ENCODE peak calls at places on chromosomes 3 and 15, in four cellular contexts. K is H1, H is SK-N-SH, E is K562. C is an unnamed sample.

GRCh38 chr3:128382221-128382807 is 84.4 kb downstream of the DNAJB8 start:
- DNase-seq in K (no peak), E (no peak), H (no peak), C (no peak)

GRCh38 chr3:123084738-123085237 is 18.0 kb downstream of the PDIA5 start:
- DNase-seq in H (peak; percentile 40), K (no peak), E (no peak), C (no peak)

GRCh38 chr3:175121225-175121624 is 262.1 kb downstream of the NAALADL2 start:
- DNase-seq in E (no peak), H (no peak), K (peak; percentile 63), C (peak; percentile 54)

GRCh38 chr3:146542179-146542578 is 2.2 kb downstream of the PLSCR1 start:
- DNase-seq in K (no peak), E (no peak), H (no peak), C (no peak)

GRCh38 chr15:68763063-68763462 is 57.6 kb downstream of the ANP32A start:
- DNase-seq in H (no peak), K (no peak), E (no peak), C (no peak)

GRCh38 chr3:188343894-188344293 is 189.9 kb downstream of the LPP start:
- DNase-seq in H (no peak), E (no peak), K (no peak), C (no peak)

GRCh38 chr3:161317077-161317476 is 54.2 kb downstream of the SPTSSB start:
- DNase-seq in E (no peak), H (no peak), K (no peak), C (no peak)

GRCh38 chr15:92527197-92527596 is 128.4 kb downstream of the FAM174B start:
- DNase-seq in H (no peak), E (no peak), K (no peak), C (no peak)

GRCh38 chr15:63238796-63239195 is 38.6 kb upstream of the APH1B start:
- DNase-seq in K (no peak), H (no peak), E (no peak), C (no peak)

GRCh38 chr3:112979244-112979832 is 4.4 kb upstream of the CD200R1 start:
- DNase-seq in K (no peak), H (peak; percentile 16), E (peak; percentile 12), C (no peak)

GRCh38 chr3:123724306-123724705 is 139.5 kb upstream of the HACD2 start:
- DNase-seq in E (peak; percentile 17), H (no peak), K (no peak), C (peak; percentile 36)

GRCh38 chr3:8742921-8743605 is 9.5 kb downstream of the CAV3 start:
- DNase-seq in K (no peak), E (no peak), H (no peak), C (no peak)
- TF ChIP-seq TEAD4 in K (no peak), E (no peak), H (no peak), C (no peak)

DNA sequence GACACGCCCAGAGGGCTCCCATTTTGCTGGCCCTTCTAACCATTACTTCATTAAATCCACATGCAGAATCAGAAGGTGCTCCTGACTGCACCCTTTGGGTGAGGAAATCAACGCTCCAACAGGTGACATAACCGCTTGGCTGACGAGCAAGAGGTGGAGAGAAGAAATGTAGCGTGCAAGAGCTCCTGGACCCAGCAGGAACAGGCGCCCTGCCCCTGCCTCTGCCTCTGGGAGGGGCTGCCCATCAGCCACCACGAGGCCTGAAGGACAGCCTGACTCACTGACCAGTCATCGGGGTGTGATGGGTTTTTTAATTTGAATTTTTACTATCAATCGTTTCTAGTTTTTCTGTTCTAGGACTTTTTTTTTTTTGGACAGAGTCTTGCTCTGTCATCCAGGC is 218.2 kb downstream of the ADAMTS17 start:
- DNase-seq in H (no peak), K (no peak), E (no peak), C (no peak)
- TF ChIP-seq TEAD4 in H (no peak), K (no peak), E (no peak), C (no peak)

DNA sequence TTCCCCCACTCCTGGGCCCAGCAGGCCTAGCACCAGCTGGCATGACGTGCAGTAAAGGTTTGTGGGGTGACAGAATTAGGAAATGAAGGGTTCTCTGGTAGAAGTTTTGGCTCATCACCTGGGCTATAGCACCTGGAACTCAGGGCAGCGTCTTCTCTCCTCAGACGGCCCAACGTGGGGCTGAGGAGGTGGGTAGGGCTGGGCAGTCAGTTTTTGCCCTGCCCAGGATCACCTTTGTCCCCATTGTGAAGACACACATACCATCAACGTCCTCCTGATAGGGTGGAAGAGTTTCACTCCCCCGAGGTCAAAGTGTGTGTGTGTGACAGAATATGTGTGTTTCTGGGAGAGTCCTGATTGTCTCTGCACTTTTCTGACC is 12.1 kb downstream of the KBTBD13 start:
- DNase-seq in K (no peak), H (no peak), E (no peak), C (no peak)
- TF ChIP-seq TEAD4 in K (no peak), H (no peak), E (no peak), C (no peak)

GRCh38 chr15:72866086-72866646 is 82.6 kb upstream of the ADPGK start:
- DNase-seq in E (no peak), H (no peak), K (peak; percentile 16), C (no peak)
- TF ChIP-seq TEAD4 in E (no peak), H (no peak), K (no peak), C (no peak)

DNA sequence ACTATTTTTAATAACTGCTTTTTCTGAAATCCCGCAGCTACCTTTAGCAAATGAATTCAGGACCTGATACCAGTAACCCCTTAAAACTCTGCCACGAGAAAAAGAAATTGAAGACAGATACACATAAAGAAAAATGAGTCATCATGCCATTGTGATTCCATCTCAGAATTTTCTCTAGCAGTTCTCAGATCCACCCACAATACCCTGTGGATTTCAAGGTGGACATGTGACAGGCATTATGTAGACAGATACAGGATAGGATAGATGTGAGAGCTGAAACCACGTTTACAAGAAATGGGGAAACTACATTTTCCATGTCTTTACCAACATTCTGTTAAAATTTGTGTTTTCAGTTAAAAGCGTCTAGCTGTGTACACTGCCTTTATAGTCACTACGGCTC is 291.9 kb upstream of the NR2F2 start:
- DNase-seq in H (no peak), E (no peak), K (no peak), C (no peak)
- TF ChIP-seq TEAD4 in H (no peak), E (no peak), K (no peak), C (no peak)

GRCh38 chr15:60936186-60936585 is 292.9 kb downstream of the RORA start:
- DNase-seq in K (no peak), H (no peak), E (no peak), C (no peak)

GRCh38 chr15:60933914-60934885 is 294.9 kb downstream of the RORA start:
- DNase-seq in K (no peak), E (no peak), H (no peak), C (no peak)

GRCh38 chr15:60928987-60929386 is 300.1 kb downstream of the RORA start:
- DNase-seq in K (no peak), H (no peak), E (no peak), C (no peak)

GRCh38 chr15:60935130-60935529 is 294.0 kb downstream of the RORA start:
- DNase-seq in K (no peak), E (no peak), H (no peak), C (no peak)

GRCh38 chr15:60932051-60932915 is 296.8 kb downstream of the RORA start:
- DNase-seq in E (no peak), H (no peak), K (no peak), C (no peak)
- TF ChIP-seq TEAD4 in E (no peak), H (no peak), K (no peak), C (no peak)

GRCh38 chr3:179266701-179267211 is 15.8 kb upstream of the KCNMB3 start:
- DNase-seq in E (no peak), H (no peak), K (no peak), C (no peak)
- TF ChIP-seq TEAD4 in E (no peak), H (no peak), K (no peak), C (no peak)

GRCh38 chr3:133376805-133377204 is 23.1 kb upstream of the BFSP2 start:
- DNase-seq in K (no peak), H (no peak), E (no peak), C (peak; percentile 23)
- TF ChIP-seq TEAD4 in K (no peak), H (no peak), E (no peak), C (no peak)

DNA sequence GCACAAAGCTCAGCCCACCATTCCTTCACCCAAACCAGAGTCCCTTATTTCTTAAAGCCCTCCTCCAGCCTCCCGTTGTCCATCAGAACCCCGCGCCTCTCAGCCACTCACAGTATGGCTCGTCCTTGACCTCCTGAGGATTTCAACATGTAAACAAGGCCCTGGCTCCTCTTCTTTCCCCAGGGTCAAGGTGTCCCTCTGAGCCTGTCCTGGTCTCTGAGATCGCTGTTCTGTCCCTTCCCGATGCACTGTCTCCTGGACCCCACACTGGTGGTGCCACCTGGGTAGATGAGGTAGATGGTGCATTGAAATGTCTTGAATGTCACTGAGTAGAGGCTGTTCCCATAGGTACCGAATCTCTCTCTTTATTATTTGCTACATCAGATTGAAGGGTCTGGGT is 32.9 kb downstream of the MEX3B start:
- DNase-seq in H (no peak), E (no peak), K (no peak), C (no peak)
- TF ChIP-seq TEAD4 in H (no peak), E (no peak), K (no peak), C (no peak)

GRCh38 chr3:10981961-10982360 is 10.6 kb upstream of the SLC6A1 start:
- DNase-seq in H (no peak), K (no peak), E (no peak), C (no peak)
- TF ChIP-seq TEAD4 in H (no peak), K (no peak), E (no peak), C (no peak)

C was measured in WTC11.